ENCODE peak calls at places on chromosomes 13 and 19, in seven cellular contexts. I is kidney tubule cell, X is NCI-H460, V is skeletal muscle cell, A is omental fat pad, W is dermis microvascular lymphatic vessel endothelial cell, G is naive B cell. C is an unnamed sample.

GRCh38 chr19:1183543-1184172 is 9.6 kb upstream of the SBNO2 start:
- DNase-seq in I (peak), X (no peak), V (no peak), A (no peak), W (peak), G (no peak), C (peak)

GRCh38 chr13:30877335-30877734 is 28.7 kb upstream of the MEDAG start:
- DNase-seq in I (no peak), X (no peak), V (peak), A (no peak), W (peak), G (no peak), C (no peak)

GRCh38 chr13:31747966-31748365 is 8.6 kb downstream of the RXFP2 start:
- DNase-seq in I (no peak), X (no peak), V (no peak), A (no peak), W (no peak), G (no peak), C (no peak)

GRCh38 chr13:111950697-111951096 is 116.3 kb upstream of the SOX1 start:
- DNase-seq in I (no peak), X (no peak), V (no peak), A (no peak), W (no peak), G (no peak), C (no peak)

GRCh38 chr19:604355-604754 is 14.7 kb downstream of the HCN2 start:
- DNase-seq in I (no peak), X (no peak), V (no peak), A (no peak), W (no peak), G (no peak), C (no peak)

GRCh38 chr13:57123660-57124059 is 17.1 kb upstream of the PRR20A start:
- DNase-seq in I (no peak), X (no peak), V (no peak), A (no peak), W (no peak), G (no peak), C (no peak)

GRCh38 chr19:48685583-48685982 is 10.2 kb upstream of the FUT2 start:
- DNase-seq in I (peak), X (no peak), V (no peak), A (no peak), W (no peak), G (no peak), C (peak)

GRCh38 chr19:40674291-40674690 is 16.2 kb downstream of the NUMBL start:
- DNase-seq in I (no peak), X (no peak), V (no peak), A (no peak), W (no peak), G (no peak), C (no peak)

GRCh38 chr13:48637601-48638000 is 16.1 kb upstream of the CYSLTR2 start:
- DNase-seq in I (no peak), X (no peak), V (no peak), A (no peak), W (no peak), G (no peak), C (no peak)

GRCh38 chr19:42086188-42086736 is 10.3 kb downstream of the ZNF574 start:
- DNase-seq in I (no peak), X (no peak), V (no peak), A (no peak), W (no peak), G (no peak), C (no peak)

GRCh38 chr19:38774181-38774950 is 1.0 kb upstream of the LGALS7 start:
- DNase-seq in I (no peak), X (no peak), V (no peak), A (no peak), W (no peak), G (no peak), C (no peak)

GRCh38 chr13:27997904-27998522 is 9.5 kb upstream of the URAD start:
- DNase-seq in I (peak), X (peak), V (no peak), A (no peak), W (peak), G (no peak), C (peak)

GRCh38 chr13:109396266-109396665 is 390.1 kb downstream of the IRS2 start:
- DNase-seq in I (no peak), X (no peak), V (no peak), A (no peak), W (no peak), G (no peak), C (no peak)

GRCh38 chr13:113548171-113548641 is 36.3 kb upstream of the TFDP1 start:
- DNase-seq in I (no peak), X (no peak), V (no peak), A (no peak), W (no peak), G (no peak), C (no peak)

GRCh38 chr19:42397315-42398166 is 7.4 kb upstream of the CNFN start:
- DNase-seq in I (peak), X (no peak), V (no peak), A (no peak), W (peak), G (no peak), C (no peak)

GRCh38 chr13:92097337-92097903 is 699.0 kb downstream of the GPC5 start:
- DNase-seq in I (no peak), X (peak), V (peak), A (no peak), W (no peak), G (no peak), C (no peak)

GRCh38 chr19:45311640-45312039 is 11.0 kb downstream of the CKM start:
- DNase-seq in I (no peak), X (no peak), V (no peak), A (no peak), W (no peak), G (no peak), C (no peak)

GRCh38 chr19:12772323-12772722 is 3.0 kb downstream of the HOOK2 start:
- DNase-seq in I (no peak), X (no peak), V (no peak), A (no peak), W (no peak), G (no peak), C (no peak)

GRCh38 chr19:18157465-18158063 is 4.6 kb downstream of the PIK3R2 start:
- DNase-seq in I (no peak), X (no peak), V (no peak), A (no peak), W (no peak), G (no peak), C (no peak)

GRCh38 chr19:38989066-38989605 is 13.6 kb upstream of the FBXO17 start:
- DNase-seq in I (peak), X (no peak), V (no peak), A (no peak), W (no peak), G (no peak), C (peak)

GRCh38 chr19:45768644-45769053 is 403 bp downstream of the SIX5 start:
- DNase-seq in I (peak), X (no peak), V (no peak), A (no peak), W (peak), G (peak), C (no peak)

GRCh38 chr19:14023404-14024235 is 4.3 kb upstream of the RLN3 start:
- DNase-seq in I (peak), X (peak), V (no peak), A (no peak), W (peak), G (no peak), C (peak)

GRCh38 chr19:16062789-16063188 is 13.5 kb upstream of the TPM4 start:
- DNase-seq in I (peak), X (no peak), V (no peak), A (peak), W (peak), G (peak), C (no peak)

GRCh38 chr13:32737111-32737571 is 150.9 kb downstream of the PDS5B start:
- DNase-seq in I (peak), X (no peak), V (no peak), A (no peak), W (peak), G (peak), C (no peak)

GRCh38 chr13:32495429-32495828 is 43.2 kb downstream of the N4BP2L2 start:
- DNase-seq in I (no peak), X (no peak), V (no peak), A (no peak), W (no peak), G (no peak), C (no peak)

GRCh38 chr13:113969973-113970611 is 3.8 kb downstream of the C13orf46 start:
- DNase-seq in I (no peak), X (no peak), V (no peak), A (no peak), W (no peak), G (no peak), C (no peak)

GRCh38 chr19:11457115-11457514 is 21.7 kb downstream of the PRKCSH start:
- DNase-seq in I (no peak), X (no peak), V (no peak), A (no peak), W (no peak), G (no peak), C (no peak)

GRCh38 chr19:48573163-48573505 is 21.2 kb downstream of the SULT2B1 start:
- DNase-seq in I (peak), X (no peak), V (no peak), A (no peak), W (no peak), G (no peak), C (peak)

GRCh38 chr13:78587395-78587794 is 16.0 kb downstream of the POU4F1 start:
- DNase-seq in I (no peak), X (no peak), V (no peak), A (no peak), W (no peak), G (no peak), C (no peak)

GRCh38 chr13:50080158-50080855 is 65.1 kb downstream of the KCNRG start:
- DNase-seq in I (peak), X (no peak), V (no peak), A (no peak), W (peak), G (peak), C (peak)

GRCh38 chr19:10006335-10006708 is 4.0 kb downstream of the COL5A3 start:
- DNase-seq in I (no peak), X (no peak), V (peak), A (no peak), W (no peak), G (no peak), C (no peak)

GRCh38 chr19:11446652-11447301 is 11.3 kb downstream of the PRKCSH start:
- DNase-seq in I (peak), X (peak), V (no peak), A (no peak), W (peak), G (peak), C (no peak)

GRCh38 chr19:33406521-33407139 is 33.1 kb downstream of the CEBPG start:
- DNase-seq in I (peak), X (peak), V (no peak), A (peak), W (peak), G (peak), C (peak)

GRCh38 chr13:39448831-39449230 is 154.2 kb downstream of the LHFPL6 start:
- DNase-seq in I (no peak), X (no peak), V (no peak), A (no peak), W (no peak), G (no peak), C (no peak)

GRCh38 chr13:51047434-51048165 is 63.5 kb downstream of the C13orf42 start:
- DNase-seq in I (no peak), X (no peak), V (no peak), A (no peak), W (no peak), G (no peak), C (no peak)

GRCh38 chr13:111431241-111431640 is 110.8 kb downstream of the TEX29 start:
- DNase-seq in I (no peak), X (no peak), V (no peak), A (no peak), W (no peak), G (no peak), C (no peak)

GRCh38 chr13:74966814-74967213 is 515.2 kb downstream of the TBC1D4 start:
- DNase-seq in I (no peak), X (no peak), V (no peak), A (no peak), W (peak), G (no peak), C (no peak)

GRCh38 chr19:18141031-18141430 is 11.9 kb upstream of the PIK3R2 start:
- DNase-seq in I (no peak), X (no peak), V (no peak), A (no peak), W (no peak), G (no peak), C (no peak)

GRCh38 chr19:54518844-54519243 is 16.2 kb downstream of the LAIR2 start:
- DNase-seq in I (peak), X (no peak), V (no peak), A (no peak), W (peak), G (no peak), C (no peak)

GRCh38 chr19:49676136-49676689 is 858 bp upstream of the PRMT1 start:
- DNase-seq in I (peak), X (peak), V (peak), A (no peak), W (peak), G (no peak), C (peak)

C was measured in Caki2.